ENCODE peak calls at places on chromosomes 12 and 14, in nine cellular contexts. One of them, this sample, is unnamed.

GRCh38 chr12:51082561-51083139 is 746 bp downstream of the CSRNP2 start:
- DNase-seq in stimulated activated CD4-positive, alpha-beta T cell treated with anti-CD3 and anti-CD28 coated beads, Interleukin-2, amount 100 ng/mL, for 24 hours: peak; percentile 33
- DNase-seq in tibial nerve: no peak
- DNase-seq in H7: no peak
- DNase-seq in D341Med: no peak
- DNase-seq in WTC11: no peak
- DNase-seq in lower leg skin: no peak
- DNase-seq in activated CD4-positive, alpha-beta memory T cell treated with anti-CD3 and anti-CD28 coated beads for 36 hours: peak; percentile 57
- DNase-seq in T47D: peak; percentile 30
- DNase-seq in this sample: peak; percentile 64

GRCh38 chr12:123364532-123365140 is at the start of gene SBNO1:
- DNase-seq in stimulated activated CD4-positive, alpha-beta T cell treated with anti-CD3 and anti-CD28 coated beads, Interleukin-2, amount 100 ng/mL, for 24 hours: peak; percentile 90
- DNase-seq in tibial nerve: peak; percentile 85
- DNase-seq in H7: peak; percentile 99
- DNase-seq in D341Med: peak; percentile 96
- DNase-seq in WTC11: peak; percentile 83
- DNase-seq in lower leg skin: peak; percentile 98
- DNase-seq in activated CD4-positive, alpha-beta memory T cell treated with anti-CD3 and anti-CD28 coated beads for 36 hours: peak; percentile 94
- DNase-seq in T47D: peak; percentile 95
- DNase-seq in this sample: peak; percentile 93

GRCh38 chr12:49838973-49839633 is 3.8 kb downstream of the BCDIN3D start:
- DNase-seq in stimulated activated CD4-positive, alpha-beta T cell treated with anti-CD3 and anti-CD28 coated beads, Interleukin-2, amount 100 ng/mL, for 24 hours: no peak
- DNase-seq in tibial nerve: no peak
- DNase-seq in H7: peak; percentile 68
- DNase-seq in D341Med: peak; percentile 57
- DNase-seq in WTC11: no peak
- DNase-seq in lower leg skin: peak; percentile 50
- DNase-seq in activated CD4-positive, alpha-beta memory T cell treated with anti-CD3 and anti-CD28 coated beads for 36 hours: peak; percentile 59
- DNase-seq in T47D: peak; percentile 80
- DNase-seq in this sample: no peak

GRCh38 chr12:22874151-22874550 is 249.2 kb downstream of the ETNK1 start:
- DNase-seq in stimulated activated CD4-positive, alpha-beta T cell treated with anti-CD3 and anti-CD28 coated beads, Interleukin-2, amount 100 ng/mL, for 24 hours: no peak
- DNase-seq in tibial nerve: no peak
- DNase-seq in H7: no peak
- DNase-seq in D341Med: no peak
- DNase-seq in WTC11: no peak
- DNase-seq in lower leg skin: no peak
- DNase-seq in activated CD4-positive, alpha-beta memory T cell treated with anti-CD3 and anti-CD28 coated beads for 36 hours: no peak
- DNase-seq in T47D: no peak
- DNase-seq in this sample: no peak

GRCh38 chr14:56797569-56798446 is 12.5 kb downstream of the OTX2 start:
- DNase-seq in stimulated activated CD4-positive, alpha-beta T cell treated with anti-CD3 and anti-CD28 coated beads, Interleukin-2, amount 100 ng/mL, for 24 hours: no peak
- DNase-seq in tibial nerve: no peak
- DNase-seq in H7: peak; percentile 83
- DNase-seq in D341Med: peak; percentile 69
- DNase-seq in WTC11: peak; percentile 63
- DNase-seq in lower leg skin: no peak
- DNase-seq in activated CD4-positive, alpha-beta memory T cell treated with anti-CD3 and anti-CD28 coated beads for 36 hours: no peak
- DNase-seq in T47D: no peak
- DNase-seq in this sample: peak; percentile 58

GRCh38 chr12:75699728-75700496 is 188.5 kb upstream of the KRR1 start:
- DNase-seq in stimulated activated CD4-positive, alpha-beta T cell treated with anti-CD3 and anti-CD28 coated beads, Interleukin-2, amount 100 ng/mL, for 24 hours: no peak
- DNase-seq in tibial nerve: no peak
- DNase-seq in H7: no peak
- DNase-seq in D341Med: no peak
- DNase-seq in WTC11: no peak
- DNase-seq in lower leg skin: no peak
- DNase-seq in activated CD4-positive, alpha-beta memory T cell treated with anti-CD3 and anti-CD28 coated beads for 36 hours: no peak
- DNase-seq in T47D: no peak
- DNase-seq in this sample: no peak

GRCh38 chr14:43539210-43539609 is 967.9 kb downstream of the FSCB start:
- DNase-seq in stimulated activated CD4-positive, alpha-beta T cell treated with anti-CD3 and anti-CD28 coated beads, Interleukin-2, amount 100 ng/mL, for 24 hours: no peak
- DNase-seq in tibial nerve: no peak
- DNase-seq in H7: peak; percentile 28
- DNase-seq in D341Med: no peak
- DNase-seq in WTC11: peak; percentile 29
- DNase-seq in lower leg skin: no peak
- DNase-seq in activated CD4-positive, alpha-beta memory T cell treated with anti-CD3 and anti-CD28 coated beads for 36 hours: no peak
- DNase-seq in T47D: peak; percentile 85
- DNase-seq in this sample: peak; percentile 51

GRCh38 chr12:128671528-128672042 is 152.2 kb downstream of the SLC15A4 start:
- DNase-seq in stimulated activated CD4-positive, alpha-beta T cell treated with anti-CD3 and anti-CD28 coated beads, Interleukin-2, amount 100 ng/mL, for 24 hours: no peak
- DNase-seq in tibial nerve: no peak
- DNase-seq in H7: no peak
- DNase-seq in D341Med: no peak
- DNase-seq in WTC11: no peak
- DNase-seq in lower leg skin: no peak
- DNase-seq in activated CD4-positive, alpha-beta memory T cell treated with anti-CD3 and anti-CD28 coated beads for 36 hours: no peak
- DNase-seq in T47D: no peak
- DNase-seq in this sample: no peak

GRCh38 chr12:57694459-57695019 is 607 bp downstream of the OS9 start:
- DNase-seq in stimulated activated CD4-positive, alpha-beta T cell treated with anti-CD3 and anti-CD28 coated beads, Interleukin-2, amount 100 ng/mL, for 24 hours: no peak
- DNase-seq in tibial nerve: no peak
- DNase-seq in H7: no peak
- DNase-seq in D341Med: peak; percentile 67
- DNase-seq in WTC11: no peak
- DNase-seq in lower leg skin: no peak
- DNase-seq in activated CD4-positive, alpha-beta memory T cell treated with anti-CD3 and anti-CD28 coated beads for 36 hours: peak; percentile 33
- DNase-seq in T47D: peak; percentile 15
- DNase-seq in this sample: no peak

GRCh38 chr12:49891476-49891875 is 12.2 kb downstream of the FAIM2 start:
- DNase-seq in stimulated activated CD4-positive, alpha-beta T cell treated with anti-CD3 and anti-CD28 coated beads, Interleukin-2, amount 100 ng/mL, for 24 hours: no peak
- DNase-seq in tibial nerve: no peak
- DNase-seq in H7: no peak
- DNase-seq in D341Med: no peak
- DNase-seq in WTC11: no peak
- DNase-seq in lower leg skin: no peak
- DNase-seq in activated CD4-positive, alpha-beta memory T cell treated with anti-CD3 and anti-CD28 coated beads for 36 hours: no peak
- DNase-seq in T47D: no peak
- DNase-seq in this sample: no peak

GRCh38 chr14:79136437-79137430 is 966.6 kb downstream of the NRXN3 start:
- DNase-seq in stimulated activated CD4-positive, alpha-beta T cell treated with anti-CD3 and anti-CD28 coated beads, Interleukin-2, amount 100 ng/mL, for 24 hours: no peak
- DNase-seq in tibial nerve: no peak
- DNase-seq in H7: peak; percentile 4
- DNase-seq in D341Med: peak; percentile 63
- DNase-seq in WTC11: no peak
- DNase-seq in lower leg skin: no peak
- DNase-seq in activated CD4-positive, alpha-beta memory T cell treated with anti-CD3 and anti-CD28 coated beads for 36 hours: no peak
- DNase-seq in T47D: no peak
- DNase-seq in this sample: no peak

GRCh38 chr12:9926876-9927275 is 5.3 kb downstream of the CLEC2A start:
- DNase-seq in stimulated activated CD4-positive, alpha-beta T cell treated with anti-CD3 and anti-CD28 coated beads, Interleukin-2, amount 100 ng/mL, for 24 hours: no peak
- DNase-seq in tibial nerve: no peak
- DNase-seq in H7: no peak
- DNase-seq in D341Med: no peak
- DNase-seq in WTC11: no peak
- DNase-seq in lower leg skin: no peak
- DNase-seq in activated CD4-positive, alpha-beta memory T cell treated with anti-CD3 and anti-CD28 coated beads for 36 hours: no peak
- DNase-seq in T47D: no peak
- DNase-seq in this sample: no peak

GRCh38 chr12:65534105-65534841 is 255.8 kb downstream of the MSRB3 start:
- DNase-seq in stimulated activated CD4-positive, alpha-beta T cell treated with anti-CD3 and anti-CD28 coated beads, Interleukin-2, amount 100 ng/mL, for 24 hours: no peak
- DNase-seq in tibial nerve: no peak
- DNase-seq in H7: no peak
- DNase-seq in D341Med: no peak
- DNase-seq in WTC11: no peak
- DNase-seq in lower leg skin: no peak
- DNase-seq in activated CD4-positive, alpha-beta memory T cell treated with anti-CD3 and anti-CD28 coated beads for 36 hours: no peak
- DNase-seq in T47D: no peak
- DNase-seq in this sample: no peak

GRCh38 chr12:47276253-47277070 is 196.7 kb upstream of the AMIGO2 start:
- DNase-seq in stimulated activated CD4-positive, alpha-beta T cell treated with anti-CD3 and anti-CD28 coated beads, Interleukin-2, amount 100 ng/mL, for 24 hours: peak; percentile 35
- DNase-seq in tibial nerve: no peak
- DNase-seq in H7: no peak
- DNase-seq in D341Med: no peak
- DNase-seq in WTC11: no peak
- DNase-seq in lower leg skin: no peak
- DNase-seq in activated CD4-positive, alpha-beta memory T cell treated with anti-CD3 and anti-CD28 coated beads for 36 hours: peak; percentile 70
- DNase-seq in T47D: peak; percentile 63
- DNase-seq in this sample: no peak

GRCh38 chr14:105060751-105061427 is 4.3 kb downstream of the GPR132 start:
- DNase-seq in stimulated activated CD4-positive, alpha-beta T cell treated with anti-CD3 and anti-CD28 coated beads, Interleukin-2, amount 100 ng/mL, for 24 hours: peak; percentile 48
- DNase-seq in tibial nerve: no peak
- DNase-seq in H7: peak; percentile 73
- DNase-seq in D341Med: no peak
- DNase-seq in WTC11: no peak
- DNase-seq in lower leg skin: peak; percentile 88
- DNase-seq in activated CD4-positive, alpha-beta memory T cell treated with anti-CD3 and anti-CD28 coated beads for 36 hours: peak; percentile 71
- DNase-seq in T47D: no peak
- DNase-seq in this sample: peak; percentile 34

GRCh38 chr12:32870716-32871115 is 25.9 kb downstream of the PKP2 start:
- DNase-seq in stimulated activated CD4-positive, alpha-beta T cell treated with anti-CD3 and anti-CD28 coated beads, Interleukin-2, amount 100 ng/mL, for 24 hours: no peak
- DNase-seq in tibial nerve: no peak
- DNase-seq in H7: no peak
- DNase-seq in D341Med: no peak
- DNase-seq in WTC11: no peak
- DNase-seq in lower leg skin: no peak
- DNase-seq in activated CD4-positive, alpha-beta memory T cell treated with anti-CD3 and anti-CD28 coated beads for 36 hours: no peak
- DNase-seq in T47D: no peak
- DNase-seq in this sample: no peak

GRCh38 chr12:46108721-46109120 is 118.3 kb upstream of the SCAF11 start:
- DNase-seq in stimulated activated CD4-positive, alpha-beta T cell treated with anti-CD3 and anti-CD28 coated beads, Interleukin-2, amount 100 ng/mL, for 24 hours: no peak
- DNase-seq in tibial nerve: no peak
- DNase-seq in H7: no peak
- DNase-seq in D341Med: no peak
- DNase-seq in WTC11: no peak
- DNase-seq in lower leg skin: no peak
- DNase-seq in activated CD4-positive, alpha-beta memory T cell treated with anti-CD3 and anti-CD28 coated beads for 36 hours: no peak
- DNase-seq in T47D: no peak
- DNase-seq in this sample: no peak

GRCh38 chr14:67514650-67515385 is 18.3 kb upstream of the PLEKHH1 start:
- DNase-seq in stimulated activated CD4-positive, alpha-beta T cell treated with anti-CD3 and anti-CD28 coated beads, Interleukin-2, amount 100 ng/mL, for 24 hours: peak; percentile 48
- DNase-seq in tibial nerve: no peak
- DNase-seq in H7: peak; percentile 89
- DNase-seq in D341Med: peak; percentile 71
- DNase-seq in WTC11: peak; percentile 32
- DNase-seq in lower leg skin: peak; percentile 87
- DNase-seq in activated CD4-positive, alpha-beta memory T cell treated with anti-CD3 and anti-CD28 coated beads for 36 hours: peak; percentile 44
- DNase-seq in T47D: peak; percentile 64
- DNase-seq in this sample: peak; percentile 42

GRCh38 chr12:39605996-39606395 is 13.6 kb downstream of the ABCD2 start:
- DNase-seq in stimulated activated CD4-positive, alpha-beta T cell treated with anti-CD3 and anti-CD28 coated beads, Interleukin-2, amount 100 ng/mL, for 24 hours: no peak
- DNase-seq in tibial nerve: no peak
- DNase-seq in H7: no peak
- DNase-seq in D341Med: no peak
- DNase-seq in WTC11: no peak
- DNase-seq in lower leg skin: no peak
- DNase-seq in activated CD4-positive, alpha-beta memory T cell treated with anti-CD3 and anti-CD28 coated beads for 36 hours: no peak
- DNase-seq in T47D: peak; percentile 39
- DNase-seq in this sample: no peak

GRCh38 chr14:83838221-83838620 is 1691.7 kb upstream of the FLRT2 start:
- DNase-seq in stimulated activated CD4-positive, alpha-beta T cell treated with anti-CD3 and anti-CD28 coated beads, Interleukin-2, amount 100 ng/mL, for 24 hours: no peak
- DNase-seq in tibial nerve: no peak
- DNase-seq in H7: no peak
- DNase-seq in D341Med: no peak
- DNase-seq in WTC11: no peak
- DNase-seq in lower leg skin: no peak
- DNase-seq in activated CD4-positive, alpha-beta memory T cell treated with anti-CD3 and anti-CD28 coated beads for 36 hours: no peak
- DNase-seq in T47D: no peak
- DNase-seq in this sample: no peak

GRCh38 chr14:101370593-101371569 is 190.4 kb upstream of the DIO3 start:
- DNase-seq in stimulated activated CD4-positive, alpha-beta T cell treated with anti-CD3 and anti-CD28 coated beads, Interleukin-2, amount 100 ng/mL, for 24 hours: no peak
- DNase-seq in tibial nerve: no peak
- DNase-seq in H7: no peak
- DNase-seq in D341Med: no peak
- DNase-seq in WTC11: no peak
- DNase-seq in lower leg skin: no peak
- DNase-seq in activated CD4-positive, alpha-beta memory T cell treated with anti-CD3 and anti-CD28 coated beads for 36 hours: no peak
- DNase-seq in T47D: no peak
- DNase-seq in this sample: no peak